ENCODE peak calls at places on chromosomes 13 and 19, in five cellular contexts. Q, S, J, T and R are unnamed samples.

GRCh38 chr13:112730157-112730671 is 40.4 kb downstream of the ATP11A start:
- DNase-seq in T (no peak), S (no peak), Q (no peak), J (no peak), R (no peak)

GRCh38 chr13:73329355-73329754 is 270.6 kb downstream of the KLF5 start:
- DNase-seq in J (no peak), Q (no peak), T (no peak), S (no peak), R (no peak)

GRCh38 chr19:40791349-40791748 is 7.6 kb upstream of the EGLN2 start:
- DNase-seq in S (no peak), Q (no peak), J (no peak), T (no peak), R (no peak)

GRCh38 chr19:40691421-40692211 is 1.2 kb upstream of the NUMBL start:
- DNase-seq in Q (no peak), T (peak), S (no peak), J (no peak), R (no peak)

GRCh38 chr13:105773887-105774538 is 761.4 kb downstream of the EFNB2 start:
- DNase-seq in S (no peak), Q (no peak), J (peak), T (peak), R (no peak)

GRCh38 chr19:53463263-53463662 is 4.3 kb upstream of the ZNF813 start:
- DNase-seq in T (no peak), S (peak), J (peak), Q (peak), R (peak)

GRCh38 chr13:99972190-99972731 is 694 bp upstream of the ZIC5 start:
- DNase-seq in Q (no peak), J (no peak), T (no peak), S (no peak), R (no peak)

GRCh38 chr19:10846500-10847202 is 1.6 kb upstream of the C19orf38 start:
- DNase-seq in S (no peak), Q (no peak), J (no peak), T (no peak), R (no peak)